ENCODE peak calls at places on chromosomes 1 and 21, in four cellular contexts. I is GM12878, H is K562, A is HepG2. E is an unnamed sample.

GRCh38 chr21:31566611-31567010 is 92.9 kb upstream of the SOD1 start:
- DNase-seq in H (no peak), I (no peak), A (no peak), E (no peak)

GRCh38 chr1:62057230-62057629 is 137.4 kb upstream of the L1TD1 start:
- DNase-seq in I (no peak), A (no peak), H (no peak), E (no peak)

GRCh38 chr1:94321662-94322061 is 84.3 kb upstream of the ARHGAP29 start:
- DNase-seq in A (no peak), I (no peak), H (no peak), E (peak; percentile 45)

GRCh38 chr1:3672971-3673361 is 20.6 kb downstream of the TP73 start:
- DNase-seq in A (no peak), H (no peak), I (no peak), E (no peak)

GRCh38 chr1:226035915-226036314 is 26.6 kb upstream of the H3-3A start:
- DNase-seq in H (no peak), A (no peak), I (no peak), E (no peak)

GRCh38 chr1:227913969-227914791 is 33.6 kb downstream of the WNT9A start:
- DNase-seq in H (no peak), I (no peak), A (no peak), E (no peak)

GRCh38 chr21:45332981-45333582 is 45.4 kb upstream of the POFUT2 start:
- DNase-seq in A (no peak), H (no peak), I (no peak), E (no peak)

GRCh38 chr1:228087771-228088251 is 5.3 kb downstream of the ARF1 start:
- DNase-seq in A (no peak), H (no peak), I (no peak), E (no peak)

GRCh38 chr1:203223012-203223775 is 6.3 kb downstream of the CHIT1 start:
- DNase-seq in H (no peak), A (no peak), I (no peak), E (no peak)

GRCh38 chr1:90725341-90725960 is 8.3 kb upstream of the BARHL2 start:
- DNase-seq in H (no peak), I (no peak), A (no peak), E (no peak)

GRCh38 chr1:96983866-96984265 is 262.3 kb downstream of the PTBP2 start:
- DNase-seq in H (no peak), I (no peak), A (no peak), E (no peak)

GRCh38 chr1:90732136-90732535 is 15.0 kb upstream of the BARHL2 start:
- DNase-seq in A (no peak), H (no peak), I (no peak), E (no peak)

GRCh38 chr1:96178053-96178452 is 543.5 kb upstream of the PTBP2 start:
- DNase-seq in H (no peak), A (no peak), I (no peak), E (no peak)

GRCh38 chr1:113101588-113101987 is 28.6 kb downstream of the LRIG2 start:
- DNase-seq in A (no peak), I (no peak), H (no peak), E (no peak)

GRCh38 chr1:212749924-212750535 is 41.5 kb downstream of the NSL1 start:
- DNase-seq in A (peak; percentile 55), H (peak; percentile 68), I (peak; percentile 51), E (peak; percentile 77)

GRCh38 chr1:40450491-40451237 is 388 bp downstream of the ZFP69B start:
- DNase-seq in I (peak; percentile 68), H (peak; percentile 69), A (peak; percentile 5), E (peak; percentile 19)

GRCh38 chr1:193190096-193190744 is 3.8 kb upstream of the B3GALT2 start:
- DNase-seq in H (no peak), A (no peak), I (no peak), E (peak; percentile 24)

GRCh38 chr21:39803393-39803792 is 58.4 kb downstream of the IGSF5 start:
- DNase-seq in I (no peak), A (no peak), H (no peak), E (no peak)

GRCh38 chr1:209723761-209724693 is 19.4 kb downstream of the HSD11B1 start:
- DNase-seq in A (no peak), H (no peak), I (no peak), E (no peak)

GRCh38 chr21:41219498-41220207 is 51.7 kb downstream of the BACE2 start:
- DNase-seq in A (no peak), I (no peak), H (no peak), E (no peak)

GRCh38 chr1:233864578-233864977 is 39.9 kb upstream of the SLC35F3 start:
- DNase-seq in A (no peak), H (no peak), I (no peak), E (no peak)

GRCh38 chr1:233863901-233864545 is 40.5 kb upstream of the SLC35F3 start:
- DNase-seq in A (no peak), H (no peak), I (no peak), E (no peak)

DNA sequence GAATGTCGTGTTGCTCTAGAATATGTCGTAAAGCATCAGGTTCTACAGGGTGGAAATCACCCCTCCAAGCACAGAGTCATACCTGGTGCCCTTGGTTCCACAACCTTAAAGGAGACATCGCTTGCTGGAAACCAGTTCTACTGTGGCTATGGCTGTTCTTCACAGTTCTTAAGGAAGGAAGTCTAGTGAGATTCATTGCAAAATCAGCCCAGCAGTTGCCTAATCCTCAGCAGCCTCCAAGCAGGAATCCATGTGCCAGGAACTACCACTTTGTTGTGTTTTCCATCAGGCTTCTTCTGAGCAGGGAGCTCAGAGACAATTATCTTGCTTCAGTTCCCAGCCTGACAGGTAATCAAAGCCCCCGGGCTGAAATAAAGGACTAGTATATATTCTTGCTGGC is 45.0 kb upstream of the SLC35F3 start:
- DNase-seq in I (no peak), H (no peak), A (no peak), E (no peak)
- TF ChIP-seq POLR2AphosphoS2 in I (no peak), H (no peak), A (no peak), E (no peak)

GRCh38 chr1:12405325-12406217 is 175.7 kb downstream of the VPS13D start:
- DNase-seq in H (peak; percentile 51), A (peak; percentile 82), I (no peak), E (no peak)

GRCh38 chr1:12407050-12407961 is 177.5 kb downstream of the VPS13D start:
- DNase-seq in I (peak; percentile 9), A (peak; percentile 56), H (peak; percentile 39), E (peak; percentile 13)

GRCh38 chr1:12407962-12408288 is 178.1 kb downstream of the VPS13D start:
- DNase-seq in H (no peak), A (no peak), I (no peak), E (no peak)

GRCh38 chr1:12404918-12405317 is 175.1 kb downstream of the VPS13D start:
- DNase-seq in H (no peak), A (no peak), I (no peak), E (no peak)

GRCh38 chr1:12406218-12407021 is 176.6 kb downstream of the VPS13D start:
- DNase-seq in I (no peak), A (peak; percentile 85), H (no peak), E (no peak)
- TF ChIP-seq POLR2AphosphoS2 in I (no peak), A (no peak), H (no peak), E (no peak)

GRCh38 chr1:46705408-46705807 is 13.5 kb downstream of the EFCAB14 start:
- DNase-seq in I (no peak), H (no peak), A (no peak), E (no peak)
- TF ChIP-seq POLR2AphosphoS2 in I (no peak), H (no peak), A (no peak), E (no peak)

DNA sequence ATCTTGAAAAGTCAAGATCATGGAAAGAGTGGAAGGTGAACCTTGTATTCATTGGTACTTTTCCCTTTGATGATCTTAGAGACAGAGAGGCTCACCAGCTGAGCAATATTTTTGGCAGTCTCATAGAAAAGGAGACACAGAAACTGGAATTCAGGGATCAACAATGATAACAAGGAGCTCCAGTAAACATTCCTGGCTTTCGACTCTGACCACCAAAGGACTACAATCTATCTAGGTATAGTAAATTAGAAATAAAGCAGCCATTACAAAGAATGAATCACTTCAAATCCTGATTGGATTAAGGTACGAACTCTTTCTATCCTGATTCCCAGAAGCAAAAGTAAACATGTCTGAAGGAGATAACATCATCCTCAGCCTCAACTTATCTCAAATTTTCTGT is 615.4 kb downstream of the KIF26B start:
- DNase-seq in A (no peak), I (no peak), H (no peak), E (no peak)
- TF ChIP-seq POLR2AphosphoS2 in A (no peak), I (no peak), H (no peak), E (no peak)

GRCh38 chr1:77631302-77631701 is 51.2 kb downstream of the ZZZ3 start:
- DNase-seq in H (no peak), I (no peak), A (no peak), E (no peak)
- TF ChIP-seq POLR2AphosphoS2 in H (no peak), I (no peak), A (no peak), E (no peak)

DNA sequence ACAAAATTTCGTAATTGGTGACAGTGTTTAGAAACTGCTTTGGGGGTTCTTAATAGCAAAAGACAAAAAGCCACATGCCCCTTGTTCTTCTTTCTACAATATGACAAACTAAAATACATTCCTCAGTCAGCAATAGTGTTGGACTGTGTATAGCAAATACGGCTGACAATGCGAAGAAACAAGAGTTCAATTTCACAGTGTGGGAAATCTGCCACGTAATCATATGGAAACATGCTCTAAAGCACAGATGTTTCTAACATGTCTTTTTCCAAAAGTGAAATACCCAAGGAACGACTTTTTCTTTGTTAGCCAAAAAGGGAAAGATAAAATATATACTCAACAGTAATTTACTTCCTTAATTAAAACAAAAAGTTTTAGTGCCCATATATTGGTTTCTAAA is 7.5 kb upstream of the IFNAR1 start:
- DNase-seq in H (no peak), A (no peak), I (no peak), E (no peak)
- TF ChIP-seq POLR2AphosphoS2 in H (no peak), A (no peak), I (no peak), E (no peak)

DNA sequence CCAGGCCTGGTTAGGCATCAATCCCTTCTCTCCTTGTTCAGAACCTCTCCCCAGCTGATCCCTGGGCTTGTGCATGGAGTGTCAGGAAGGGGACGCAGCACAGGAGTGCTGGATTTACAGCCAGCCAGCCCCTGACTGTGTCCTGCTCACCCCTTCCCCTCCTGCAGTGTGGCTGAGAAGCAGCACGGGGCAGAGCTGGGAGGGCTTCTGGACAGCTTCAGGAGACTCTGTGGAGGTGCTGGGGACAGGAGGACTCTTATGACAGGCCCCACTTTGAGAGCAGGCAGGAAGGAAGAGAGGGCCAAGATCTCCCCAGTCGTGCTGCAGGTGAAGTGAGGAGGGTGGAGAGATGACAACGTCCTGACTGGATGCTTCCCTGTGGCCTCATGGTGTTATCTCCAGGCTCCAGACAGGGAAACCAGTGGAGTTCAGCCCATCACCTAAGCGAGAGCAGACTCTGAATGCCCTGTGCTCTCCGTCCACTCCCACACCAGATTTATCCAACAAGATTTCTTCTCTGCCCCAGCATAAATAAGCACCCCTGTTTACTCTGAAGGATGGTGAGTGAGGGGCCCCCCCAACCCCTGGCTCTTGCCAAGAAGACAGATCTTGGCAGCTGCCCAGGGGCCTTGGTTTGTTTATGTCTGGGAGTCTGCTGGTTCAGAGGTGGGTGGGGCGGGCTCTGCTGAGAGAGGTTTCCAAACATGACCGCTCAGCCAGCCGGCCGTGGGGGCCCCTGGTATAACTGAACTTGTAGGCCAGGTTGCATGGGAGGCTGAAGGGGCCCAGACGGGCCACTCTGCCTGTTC is 21.3 kb downstream of the TMCC2 start:
- DNase-seq in I (no peak), H (peak; percentile 69), A (no peak), E (no peak)
- TF ChIP-seq POLR2AphosphoS2 in I (no peak), H (no peak), A (no peak), E (no peak)

GRCh38 chr1:174872615-174873058 is 127.1 kb upstream of the CACYBP start:
- DNase-seq in I (no peak), A (no peak), H (no peak), E (no peak)
- TF ChIP-seq POLR2AphosphoS2 in I (no peak), A (no peak), H (no peak), E (no peak)